ENCODE peak calls at places on chromosomes 13 and 19, in eight cellular contexts. One of them, this sample, is unnamed.

GRCh38 chr13:110173247-110173818 is 133.6 kb downstream of the COL4A1 start:
- DNase-seq in T-helper 9 cell: no peak
- DNase-seq in AG10803: no peak
- DNase-seq in mesothelial cell of epicardium: no peak
- DNase-seq in stimulated activated CD4-positive, alpha-beta T cell treated with anti-CD3 and anti-CD28 coated beads, Interleukin-1b, Interleukin-23, amount 100 ng/mL, for 1 hour: no peak
- DNase-seq in AG09319: no peak
- DNase-seq in NCI-H510A: no peak
- DNase-seq in A172: no peak
- DNase-seq in this sample: no peak

GRCh38 chr19:34300380-34300779 is 46.0 kb downstream of the GARRE1 start:
- DNase-seq in T-helper 9 cell: no peak
- DNase-seq in AG10803: no peak
- DNase-seq in mesothelial cell of epicardium: no peak
- DNase-seq in stimulated activated CD4-positive, alpha-beta T cell treated with anti-CD3 and anti-CD28 coated beads, Interleukin-1b, Interleukin-23, amount 100 ng/mL, for 1 hour: no peak
- DNase-seq in AG09319: no peak
- DNase-seq in NCI-H510A: no peak
- DNase-seq in A172: no peak
- DNase-seq in this sample: no peak

GRCh38 chr19:38917921-38918491 is 6.0 kb upstream of the CCER2 start:
- DNase-seq in T-helper 9 cell: no peak
- DNase-seq in AG10803: no peak
- DNase-seq in mesothelial cell of epicardium: no peak
- DNase-seq in stimulated activated CD4-positive, alpha-beta T cell treated with anti-CD3 and anti-CD28 coated beads, Interleukin-1b, Interleukin-23, amount 100 ng/mL, for 1 hour: no peak
- DNase-seq in AG09319: no peak
- DNase-seq in NCI-H510A: no peak
- DNase-seq in A172: peak; percentile 24
- DNase-seq in this sample: no peak

GRCh38 chr19:37303591-37304171 is 67.2 kb upstream of the ZNF527 start:
- DNase-seq in T-helper 9 cell: no peak
- DNase-seq in AG10803: no peak
- DNase-seq in mesothelial cell of epicardium: no peak
- DNase-seq in stimulated activated CD4-positive, alpha-beta T cell treated with anti-CD3 and anti-CD28 coated beads, Interleukin-1b, Interleukin-23, amount 100 ng/mL, for 1 hour: no peak
- DNase-seq in AG09319: no peak
- DNase-seq in NCI-H510A: no peak
- DNase-seq in A172: no peak
- DNase-seq in this sample: no peak

GRCh38 chr19:37999309-38000213 is 92.6 kb downstream of the SIPA1L3 start:
- DNase-seq in T-helper 9 cell: no peak
- DNase-seq in AG10803: peak; percentile 97
- DNase-seq in mesothelial cell of epicardium: no peak
- DNase-seq in stimulated activated CD4-positive, alpha-beta T cell treated with anti-CD3 and anti-CD28 coated beads, Interleukin-1b, Interleukin-23, amount 100 ng/mL, for 1 hour: no peak
- DNase-seq in AG09319: peak; percentile 85
- DNase-seq in NCI-H510A: no peak
- DNase-seq in A172: peak; percentile 99
- DNase-seq in this sample: peak; percentile 100

GRCh38 chr19:13033819-13034611 is 38.7 kb downstream of the NFIX start:
- DNase-seq in T-helper 9 cell: no peak
- DNase-seq in AG10803: peak; percentile 77
- DNase-seq in mesothelial cell of epicardium: no peak
- DNase-seq in stimulated activated CD4-positive, alpha-beta T cell treated with anti-CD3 and anti-CD28 coated beads, Interleukin-1b, Interleukin-23, amount 100 ng/mL, for 1 hour: peak; percentile 33
- DNase-seq in AG09319: no peak
- DNase-seq in NCI-H510A: peak; percentile 60
- DNase-seq in A172: peak; percentile 75
- DNase-seq in this sample: peak; percentile 21

GRCh38 chr13:109785141-109785891 is 1.1 kb downstream of the IRS2 start:
- DNase-seq in T-helper 9 cell: peak; percentile 38
- DNase-seq in AG10803: peak; percentile 65
- DNase-seq in mesothelial cell of epicardium: no peak
- DNase-seq in stimulated activated CD4-positive, alpha-beta T cell treated with anti-CD3 and anti-CD28 coated beads, Interleukin-1b, Interleukin-23, amount 100 ng/mL, for 1 hour: no peak
- DNase-seq in AG09319: no peak
- DNase-seq in NCI-H510A: peak; percentile 28
- DNase-seq in A172: no peak
- DNase-seq in this sample: peak; percentile 73

GRCh38 chr13:82654851-82655517 is 1227.3 kb downstream of the SLITRK1 start:
- DNase-seq in T-helper 9 cell: no peak
- DNase-seq in AG10803: peak; percentile 73
- DNase-seq in mesothelial cell of epicardium: no peak
- DNase-seq in stimulated activated CD4-positive, alpha-beta T cell treated with anti-CD3 and anti-CD28 coated beads, Interleukin-1b, Interleukin-23, amount 100 ng/mL, for 1 hour: no peak
- DNase-seq in AG09319: peak; percentile 4
- DNase-seq in NCI-H510A: no peak
- DNase-seq in A172: peak; percentile 16
- DNase-seq in this sample: no peak

GRCh38 chr13:28001837-28002473 is 13.5 kb upstream of the URAD start:
- DNase-seq in T-helper 9 cell: no peak
- DNase-seq in AG10803: no peak
- DNase-seq in mesothelial cell of epicardium: no peak
- DNase-seq in stimulated activated CD4-positive, alpha-beta T cell treated with anti-CD3 and anti-CD28 coated beads, Interleukin-1b, Interleukin-23, amount 100 ng/mL, for 1 hour: no peak
- DNase-seq in AG09319: no peak
- DNase-seq in NCI-H510A: no peak
- DNase-seq in A172: no peak
- DNase-seq in this sample: no peak

GRCh38 chr13:36029171-36029570 is 102.0 kb downstream of the DCLK1 start:
- DNase-seq in T-helper 9 cell: no peak
- DNase-seq in AG10803: no peak
- DNase-seq in mesothelial cell of epicardium: no peak
- DNase-seq in stimulated activated CD4-positive, alpha-beta T cell treated with anti-CD3 and anti-CD28 coated beads, Interleukin-1b, Interleukin-23, amount 100 ng/mL, for 1 hour: no peak
- DNase-seq in AG09319: no peak
- DNase-seq in NCI-H510A: no peak
- DNase-seq in A172: no peak
- DNase-seq in this sample: peak; percentile 12

GRCh38 chr19:8811315-8812172 is 20.6 kb downstream of the ZNF558 start:
- DNase-seq in T-helper 9 cell: no peak
- DNase-seq in AG10803: peak; percentile 4
- DNase-seq in mesothelial cell of epicardium: no peak
- DNase-seq in stimulated activated CD4-positive, alpha-beta T cell treated with anti-CD3 and anti-CD28 coated beads, Interleukin-1b, Interleukin-23, amount 100 ng/mL, for 1 hour: no peak
- DNase-seq in AG09319: no peak
- DNase-seq in NCI-H510A: no peak
- DNase-seq in A172: peak; percentile 15
- DNase-seq in this sample: peak; percentile 35

GRCh38 chr19:51333836-51334460 is 8.0 kb downstream of the VSIG10L start:
- DNase-seq in T-helper 9 cell: no peak
- DNase-seq in AG10803: no peak
- DNase-seq in mesothelial cell of epicardium: no peak
- DNase-seq in stimulated activated CD4-positive, alpha-beta T cell treated with anti-CD3 and anti-CD28 coated beads, Interleukin-1b, Interleukin-23, amount 100 ng/mL, for 1 hour: no peak
- DNase-seq in AG09319: no peak
- DNase-seq in NCI-H510A: no peak
- DNase-seq in A172: no peak
- DNase-seq in this sample: peak; percentile 53

GRCh38 chr19:11378319-11379189 is 4.1 kb downstream of the SWSAP1 start:
- DNase-seq in T-helper 9 cell: no peak
- DNase-seq in AG10803: peak; percentile 66
- DNase-seq in mesothelial cell of epicardium: no peak
- DNase-seq in stimulated activated CD4-positive, alpha-beta T cell treated with anti-CD3 and anti-CD28 coated beads, Interleukin-1b, Interleukin-23, amount 100 ng/mL, for 1 hour: no peak
- DNase-seq in AG09319: no peak
- DNase-seq in NCI-H510A: peak; percentile 36
- DNase-seq in A172: peak; percentile 83
- DNase-seq in this sample: peak; percentile 78

GRCh38 chr13:79392882-79393563 is 13.0 kb downstream of the RBM26 start:
- DNase-seq in T-helper 9 cell: no peak
- DNase-seq in AG10803: peak; percentile 39
- DNase-seq in mesothelial cell of epicardium: no peak
- DNase-seq in stimulated activated CD4-positive, alpha-beta T cell treated with anti-CD3 and anti-CD28 coated beads, Interleukin-1b, Interleukin-23, amount 100 ng/mL, for 1 hour: no peak
- DNase-seq in AG09319: no peak
- DNase-seq in NCI-H510A: no peak
- DNase-seq in A172: peak; percentile 70
- DNase-seq in this sample: no peak

GRCh38 chr13:30126903-30127428 is 180.4 kb downstream of the KATNAL1 start:
- DNase-seq in T-helper 9 cell: no peak
- DNase-seq in AG10803: peak; percentile 26
- DNase-seq in mesothelial cell of epicardium: no peak
- DNase-seq in stimulated activated CD4-positive, alpha-beta T cell treated with anti-CD3 and anti-CD28 coated beads, Interleukin-1b, Interleukin-23, amount 100 ng/mL, for 1 hour: no peak
- DNase-seq in AG09319: no peak
- DNase-seq in NCI-H510A: no peak
- DNase-seq in A172: no peak
- DNase-seq in this sample: no peak

GRCh38 chr13:99331881-99332293 is 24.7 kb upstream of the GPR183 start:
- DNase-seq in T-helper 9 cell: no peak
- DNase-seq in AG10803: no peak
- DNase-seq in mesothelial cell of epicardium: no peak
- DNase-seq in stimulated activated CD4-positive, alpha-beta T cell treated with anti-CD3 and anti-CD28 coated beads, Interleukin-1b, Interleukin-23, amount 100 ng/mL, for 1 hour: no peak
- DNase-seq in AG09319: no peak
- DNase-seq in NCI-H510A: no peak
- DNase-seq in A172: no peak
- DNase-seq in this sample: no peak

GRCh38 chr19:925912-926594 is at the start of gene ARID3A:
- DNase-seq in T-helper 9 cell: no peak
- DNase-seq in AG10803: no peak
- DNase-seq in mesothelial cell of epicardium: no peak
- DNase-seq in stimulated activated CD4-positive, alpha-beta T cell treated with anti-CD3 and anti-CD28 coated beads, Interleukin-1b, Interleukin-23, amount 100 ng/mL, for 1 hour: no peak
- DNase-seq in AG09319: no peak
- DNase-seq in NCI-H510A: no peak
- DNase-seq in A172: no peak
- DNase-seq in this sample: no peak

GRCh38 chr13:44739539-44739938 is 163.4 kb upstream of the TSC22D1 start:
- DNase-seq in T-helper 9 cell: no peak
- DNase-seq in AG10803: peak; percentile 65
- DNase-seq in mesothelial cell of epicardium: no peak
- DNase-seq in stimulated activated CD4-positive, alpha-beta T cell treated with anti-CD3 and anti-CD28 coated beads, Interleukin-1b, Interleukin-23, amount 100 ng/mL, for 1 hour: no peak
- DNase-seq in AG09319: no peak
- DNase-seq in NCI-H510A: no peak
- DNase-seq in A172: no peak
- DNase-seq in this sample: no peak

GRCh38 chr19:50510700-50511068 is 307 bp downstream of the JOSD2 start:
- DNase-seq in T-helper 9 cell: no peak
- DNase-seq in AG10803: no peak
- DNase-seq in mesothelial cell of epicardium: no peak
- DNase-seq in stimulated activated CD4-positive, alpha-beta T cell treated with anti-CD3 and anti-CD28 coated beads, Interleukin-1b, Interleukin-23, amount 100 ng/mL, for 1 hour: no peak
- DNase-seq in AG09319: no peak
- DNase-seq in NCI-H510A: no peak
- DNase-seq in A172: no peak
- DNase-seq in this sample: no peak

GRCh38 chr13:19888799-19889198 is 25.4 kb upstream of the ZMYM5 start:
- DNase-seq in T-helper 9 cell: no peak
- DNase-seq in AG10803: peak; percentile 22
- DNase-seq in mesothelial cell of epicardium: no peak
- DNase-seq in stimulated activated CD4-positive, alpha-beta T cell treated with anti-CD3 and anti-CD28 coated beads, Interleukin-1b, Interleukin-23, amount 100 ng/mL, for 1 hour: no peak
- DNase-seq in AG09319: no peak
- DNase-seq in NCI-H510A: no peak
- DNase-seq in A172: no peak
- DNase-seq in this sample: no peak

GRCh38 chr13:40539954-40540706 is 126.3 kb downstream of the FOXO1 start:
- DNase-seq in T-helper 9 cell: no peak
- DNase-seq in AG10803: peak; percentile 75
- DNase-seq in mesothelial cell of epicardium: no peak
- DNase-seq in stimulated activated CD4-positive, alpha-beta T cell treated with anti-CD3 and anti-CD28 coated beads, Interleukin-1b, Interleukin-23, amount 100 ng/mL, for 1 hour: no peak
- DNase-seq in AG09319: no peak
- DNase-seq in NCI-H510A: no peak
- DNase-seq in A172: peak; percentile 81
- DNase-seq in this sample: peak; percentile 63

GRCh38 chr19:13748169-13748884 is 16.0 kb upstream of the MRI1 start:
- DNase-seq in T-helper 9 cell: no peak
- DNase-seq in AG10803: peak; percentile 36
- DNase-seq in mesothelial cell of epicardium: no peak
- DNase-seq in stimulated activated CD4-positive, alpha-beta T cell treated with anti-CD3 and anti-CD28 coated beads, Interleukin-1b, Interleukin-23, amount 100 ng/mL, for 1 hour: no peak
- DNase-seq in AG09319: no peak
- DNase-seq in NCI-H510A: peak; percentile 10
- DNase-seq in A172: peak; percentile 46
- DNase-seq in this sample: peak; percentile 54

GRCh38 chr13:30892966-30893365 is 13.1 kb upstream of the MEDAG start:
- DNase-seq in T-helper 9 cell: no peak
- DNase-seq in AG10803: peak; percentile 63
- DNase-seq in mesothelial cell of epicardium: peak; percentile 57
- DNase-seq in stimulated activated CD4-positive, alpha-beta T cell treated with anti-CD3 and anti-CD28 coated beads, Interleukin-1b, Interleukin-23, amount 100 ng/mL, for 1 hour: no peak
- DNase-seq in AG09319: no peak
- DNase-seq in NCI-H510A: no peak
- DNase-seq in A172: peak; percentile 20
- DNase-seq in this sample: no peak

GRCh38 chr13:57552441-57552840 is 79.1 kb upstream of the PCDH17 start:
- DNase-seq in T-helper 9 cell: no peak
- DNase-seq in AG10803: no peak
- DNase-seq in mesothelial cell of epicardium: no peak
- DNase-seq in stimulated activated CD4-positive, alpha-beta T cell treated with anti-CD3 and anti-CD28 coated beads, Interleukin-1b, Interleukin-23, amount 100 ng/mL, for 1 hour: no peak
- DNase-seq in AG09319: no peak
- DNase-seq in NCI-H510A: no peak
- DNase-seq in A172: no peak
- DNase-seq in this sample: no peak

GRCh38 chr13:97242755-97243497 is 20.8 kb downstream of the MBNL2 start:
- DNase-seq in T-helper 9 cell: no peak
- DNase-seq in AG10803: no peak
- DNase-seq in mesothelial cell of epicardium: no peak
- DNase-seq in stimulated activated CD4-positive, alpha-beta T cell treated with anti-CD3 and anti-CD28 coated beads, Interleukin-1b, Interleukin-23, amount 100 ng/mL, for 1 hour: no peak
- DNase-seq in AG09319: no peak
- DNase-seq in NCI-H510A: no peak
- DNase-seq in A172: no peak
- DNase-seq in this sample: no peak

GRCh38 chr13:99997702-99998219 is 16.2 kb downstream of the ZIC2 start:
- DNase-seq in T-helper 9 cell: no peak
- DNase-seq in AG10803: no peak
- DNase-seq in mesothelial cell of epicardium: no peak
- DNase-seq in stimulated activated CD4-positive, alpha-beta T cell treated with anti-CD3 and anti-CD28 coated beads, Interleukin-1b, Interleukin-23, amount 100 ng/mL, for 1 hour: no peak
- DNase-seq in AG09319: no peak
- DNase-seq in NCI-H510A: no peak
- DNase-seq in A172: no peak
- DNase-seq in this sample: no peak

This sample was measured in Caki2.